ENCODE peak calls at places on chromosomes 16 and 17, in eight cellular contexts. K, Y, B, O, N, J, F and H are unnamed samples.

GRCh38 chr17:72474740-72475477 is 354.1 kb downstream of the SOX9 start:
- DNase-seq in K (no peak), Y (no peak), B (peak; percentile 23), O (no peak), N (no peak), J (no peak), F (no peak), H (no peak)

GRCh38 chr17:17030515-17031211 is 11.6 kb upstream of the MPRIP start:
- DNase-seq in K (no peak), Y (no peak), B (no peak), O (no peak), N (no peak), J (no peak), F (no peak), H (no peak)

GRCh38 chr17:66304304-66305174 is 2.1 kb downstream of the PRKCA start:
- DNase-seq in K (peak; percentile 52), Y (no peak), B (peak; percentile 27), O (no peak), N (no peak), J (peak; percentile 51), F (no peak), H (peak; percentile 33)

GRCh38 chr17:67696347-67696746 is 21.4 kb upstream of the NOL11 start:
- DNase-seq in K (no peak), Y (no peak), B (no peak), O (no peak), N (no peak), J (peak; percentile 6), F (peak; percentile 44), H (no peak)

GRCh38 chr17:75370288-75370687 is 35.2 kb downstream of the GRB2 start:
- DNase-seq in K (no peak), Y (no peak), B (no peak), O (no peak), N (no peak), J (no peak), F (no peak), H (peak; percentile 23)

GRCh38 chr17:1275962-1276736 is 3.3 kb upstream of the TRARG1 start:
- DNase-seq in K (peak; percentile 79), Y (peak; percentile 83), B (peak; percentile 67), O (no peak), N (no peak), J (no peak), F (peak; percentile 46), H (peak; percentile 54)

GRCh38 chr16:65570261-65570660 is 448.4 kb upstream of the CDH11 start:
- DNase-seq in K (no peak), Y (no peak), B (no peak), O (no peak), N (no peak), J (no peak), F (peak; percentile 87), H (peak; percentile 71)

GRCh38 chr17:68763551-68763950 is 162.4 kb upstream of the FAM20A start:
- DNase-seq in K (no peak), Y (no peak), B (no peak), O (no peak), N (no peak), J (peak; percentile 50), F (peak; percentile 38), H (peak; percentile 54)

GRCh38 chr16:50208460-50208931 is 55.4 kb downstream of the TENT4B start:
- DNase-seq in K (no peak), Y (no peak), B (no peak), O (peak; percentile 10), N (no peak), J (peak; percentile 65), F (no peak), H (peak; percentile 67)

GRCh38 chr16:54287018-54287757 is 601 bp upstream of the IRX3 start:
- DNase-seq in K (no peak), Y (peak; percentile 77), B (no peak), O (no peak), N (no peak), J (no peak), F (no peak), H (no peak)

GRCh38 chr17:59311051-59311468 is 20.4 kb upstream of the YPEL2 start:
- DNase-seq in K (peak; percentile 63), Y (no peak), B (peak; percentile 42), O (no peak), N (no peak), J (no peak), F (peak; percentile 70), H (peak; percentile 73)

GRCh38 chr16:27317738-27318398 is 4.1 kb downstream of the IL4R start:
- DNase-seq in K (no peak), Y (no peak), B (no peak), O (no peak), N (no peak), J (no peak), F (peak; percentile 31), H (no peak)

GRCh38 chr17:1735834-1736347 is 6.8 kb upstream of the SERPINF2 start:
- DNase-seq in K (no peak), Y (no peak), B (no peak), O (no peak), N (no peak), J (no peak), F (no peak), H (no peak)

GRCh38 chr17:7993972-7994589 is 8.3 kb upstream of the GUCY2D start:
- DNase-seq in K (no peak), Y (no peak), B (no peak), O (no peak), N (no peak), J (no peak), F (no peak), H (no peak)

GRCh38 chr17:41504126-41504977 is 1.1 kb downstream of the KRT13 start:
- DNase-seq in K (no peak), Y (no peak), B (no peak), O (no peak), N (no peak), J (no peak), F (peak; percentile 25), H (no peak)

GRCh38 chr17:34066528-34066927 is 188.6 kb upstream of the CCL2 start:
- DNase-seq in K (no peak), Y (no peak), B (no peak), O (no peak), N (no peak), J (no peak), F (no peak), H (no peak)

GRCh38 chr17:65627892-65628622 is 66.6 kb upstream of the AXIN2 start:
- DNase-seq in K (peak; percentile 76), Y (no peak), B (peak; percentile 36), O (peak; percentile 29), N (no peak), J (peak; percentile 77), F (peak; percentile 43), H (peak; percentile 6)

DNA sequence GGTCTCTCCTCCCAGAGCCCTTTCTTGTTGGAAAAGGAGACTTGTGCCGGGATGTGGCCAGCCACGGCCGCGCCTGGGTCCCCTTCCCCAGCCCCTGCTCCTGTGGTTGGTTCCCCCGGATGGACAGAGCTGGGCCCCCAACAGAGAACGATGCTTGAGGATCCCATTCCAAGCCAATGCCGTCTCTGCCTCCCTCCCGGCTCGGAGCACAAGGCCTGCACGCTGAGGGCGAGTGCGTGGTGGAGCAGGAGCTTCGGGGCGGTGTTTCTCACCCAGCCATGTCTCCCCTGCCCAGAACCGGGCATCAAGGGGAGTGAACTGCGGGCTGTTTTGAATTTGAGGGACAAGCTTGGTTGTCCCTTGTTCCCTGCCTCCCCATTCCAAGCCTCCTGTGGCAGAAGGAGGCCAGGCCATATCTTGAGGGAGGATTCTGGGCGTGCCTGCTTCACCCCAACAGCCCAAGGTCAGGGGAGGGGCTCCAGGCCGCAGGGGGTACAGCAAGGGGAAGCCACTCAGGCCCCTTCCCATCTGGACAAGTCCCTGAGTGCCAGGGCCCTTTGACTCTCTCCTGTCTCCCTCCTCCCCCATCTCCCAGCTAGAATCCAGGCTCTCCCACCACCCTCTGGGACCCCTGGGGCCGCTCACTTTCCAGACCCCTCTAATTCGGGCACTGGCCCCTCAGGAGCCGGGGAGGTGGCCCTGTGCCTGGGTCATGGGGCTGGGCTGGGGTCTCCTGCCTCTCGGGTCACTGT is 43.6 kb downstream of the SOCS3 start:
- DNase-seq in K (peak; percentile 60), Y (no peak), B (no peak), O (no peak), N (no peak), J (no peak), F (no peak), H (no peak)
- H3K4me3 ChIP-seq in K (peak overlapping the region; percentile 29), Y (peak overlapping the region; percentile 6), B (peak overlapping the region; percentile 55), O (peak overlapping the region; percentile 23), N (no peak overlapping the region), J (peak overlapping the region; percentile 24), F (peak overlapping the region; percentile 10), H (peak overlapping the region; percentile 30)

DNA sequence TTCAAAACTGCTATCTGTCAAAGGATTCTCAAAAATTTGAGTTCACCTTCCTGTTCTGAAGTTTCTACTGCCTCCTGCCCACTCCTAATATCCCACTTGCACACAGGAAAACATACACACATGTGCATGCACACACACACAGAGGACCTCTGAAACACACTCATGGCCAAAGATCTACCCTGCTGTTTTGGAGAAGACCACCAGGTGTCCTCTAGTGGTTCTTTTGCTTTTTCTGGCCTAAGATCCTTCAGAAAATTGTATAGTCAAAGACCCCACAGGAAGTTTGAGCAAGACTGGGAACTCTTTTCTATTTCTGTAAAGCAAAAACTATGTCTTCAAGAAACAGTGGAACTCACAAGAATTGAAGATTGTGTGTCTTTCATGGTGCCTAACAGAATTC is 90.2 kb downstream of the CDH8 start:
- DNase-seq in K (no peak), Y (no peak), B (no peak), O (no peak), N (no peak), J (no peak), F (no peak), H (no peak)
- TF ChIP-seq CTCF in K (no peak), Y (no peak), B (no peak), O (no peak), N (no peak), J (no peak), F (no peak), H (no peak)

DNA sequence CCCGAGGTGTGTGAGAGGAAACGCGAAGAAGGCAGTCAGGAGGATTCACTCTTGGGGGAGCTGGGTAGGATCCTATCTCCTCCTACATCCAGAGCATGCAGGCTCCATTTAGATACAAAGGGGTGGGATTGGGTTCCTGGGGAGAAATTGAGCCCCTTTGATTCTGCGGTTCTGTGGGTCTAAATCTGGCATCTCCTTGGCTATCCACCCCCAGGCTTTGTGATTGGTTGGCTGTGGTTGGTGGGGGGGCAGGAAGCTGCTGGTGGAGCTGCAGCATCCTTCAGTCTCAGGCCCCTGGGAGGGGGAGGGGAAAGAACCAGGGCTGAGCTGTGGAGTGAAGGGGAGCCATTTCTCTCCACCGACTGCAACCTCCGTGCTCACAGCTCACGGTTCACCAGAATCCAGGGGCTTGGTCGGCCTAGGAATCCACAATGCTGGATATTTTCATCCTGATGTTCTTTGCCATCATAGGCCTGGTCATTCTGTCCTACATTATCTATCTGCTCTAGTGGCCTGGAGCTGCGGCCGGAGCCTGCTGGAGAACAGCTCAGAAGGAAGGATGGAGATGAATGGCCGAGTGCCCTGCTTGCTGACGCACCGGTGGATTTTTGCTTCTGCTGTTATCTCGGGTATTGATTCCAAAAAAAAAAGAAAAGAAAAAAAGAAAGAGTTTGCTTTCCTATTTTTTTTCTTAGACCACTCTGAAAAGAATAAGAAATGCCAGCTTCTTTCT is at the start of gene LASP1NB:
- DNase-seq in K (no peak), Y (peak; percentile 40), B (no peak), O (no peak), N (no peak), J (peak; percentile 54), F (peak; percentile 83), H (peak; percentile 70)
- H3K4me3 ChIP-seq in K (no peak within 1 kb of the TSS), Y (no peak within 1 kb of the TSS), B (no peak within 1 kb of the TSS), O (no peak within 1 kb of the TSS), N (no peak within 1 kb of the TSS), J (peak within 1 kb of the TSS; percentile 51), F (no peak within 1 kb of the TSS), H (peak within 1 kb of the TSS; percentile 15)

DNA sequence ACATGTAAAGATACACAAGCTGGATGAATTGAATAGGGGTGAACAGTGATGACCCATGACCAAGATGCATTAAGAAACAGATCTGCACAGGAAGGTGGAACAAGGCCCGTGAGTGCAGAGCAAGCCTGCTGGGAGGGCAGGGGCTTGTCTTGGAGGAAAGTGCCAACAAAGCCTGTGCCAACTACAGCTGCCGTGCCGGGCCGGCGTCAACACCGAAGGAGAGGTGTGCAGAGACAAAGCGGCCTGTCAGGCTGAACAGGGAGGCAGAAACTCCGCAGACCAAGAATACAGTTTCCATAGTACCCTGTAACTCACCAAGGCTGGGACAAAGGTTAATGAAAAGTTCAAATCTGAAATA is 46.7 kb downstream of the ANKRD11 start:
- DNase-seq in K (no peak), Y (no peak), B (no peak), O (no peak), N (no peak), J (no peak), F (no peak), H (no peak)
- TF ChIP-seq CTCF in K (no peak), Y (no peak), B (no peak), O (no peak), N (no peak), J (no peak), F (no peak), H (no peak)